ENCODE peak calls at places on chromosome 10, in six cellular contexts. A is pancreas, J is IMR-90, Y is thoracic aorta, M is cardiac fibroblast, F is A549. W is an unnamed sample.

GRCh38 chr10:119541046-119541445 is 1.5 kb downstream of the RGS10 start:
- DNase-seq in Y (no peak), J (peak), F (no peak), A (no peak), M (peak), W (no peak)

GRCh38 chr10:22849077-22849810 is 78.6 kb upstream of the ARMC3 start:
- DNase-seq in M (peak), J (no peak), A (peak), Y (peak), F (no peak), W (peak)

GRCh38 chr10:29317027-29317420 is 28.2 kb downstream of the LYZL1 start:
- DNase-seq in Y (no peak), M (no peak), F (no peak), A (no peak), J (peak), W (no peak)

GRCh38 chr10:112986791-112987190 is 36.7 kb downstream of the TCF7L2 start:
- DNase-seq in A (no peak), J (no peak), Y (no peak), F (no peak), M (peak), W (no peak)

GRCh38 chr10:102627446-102628293 is 16.6 kb upstream of the TRIM8 start:
- DNase-seq in F (peak), Y (no peak), J (peak), A (no peak), M (peak), W (peak)

GRCh38 chr10:50882540-50882983 is 2.9 kb downstream of the A1CF start:
- DNase-seq in Y (no peak), J (no peak), M (no peak), A (no peak), F (no peak), W (no peak)

GRCh38 chr10:88411772-88412349 is 171.3 kb downstream of the RNLS start:
- DNase-seq in J (peak), A (no peak), M (no peak), Y (no peak), F (no peak), W (no peak)

GRCh38 chr10:8392216-8392615 is 337.7 kb downstream of the GATA3 start:
- DNase-seq in J (peak), M (peak), F (peak), A (no peak), Y (no peak), W (no peak)

GRCh38 chr10:83871486-83872081 is 267.7 kb upstream of the GHITM start:
- DNase-seq in Y (no peak), J (peak), F (peak), M (peak), A (peak), W (peak)

GRCh38 chr10:130022071-130022470 is 58.0 kb upstream of the EBF3 start:
- DNase-seq in Y (no peak), M (no peak), F (no peak), A (no peak), J (no peak), W (no peak)

DNA sequence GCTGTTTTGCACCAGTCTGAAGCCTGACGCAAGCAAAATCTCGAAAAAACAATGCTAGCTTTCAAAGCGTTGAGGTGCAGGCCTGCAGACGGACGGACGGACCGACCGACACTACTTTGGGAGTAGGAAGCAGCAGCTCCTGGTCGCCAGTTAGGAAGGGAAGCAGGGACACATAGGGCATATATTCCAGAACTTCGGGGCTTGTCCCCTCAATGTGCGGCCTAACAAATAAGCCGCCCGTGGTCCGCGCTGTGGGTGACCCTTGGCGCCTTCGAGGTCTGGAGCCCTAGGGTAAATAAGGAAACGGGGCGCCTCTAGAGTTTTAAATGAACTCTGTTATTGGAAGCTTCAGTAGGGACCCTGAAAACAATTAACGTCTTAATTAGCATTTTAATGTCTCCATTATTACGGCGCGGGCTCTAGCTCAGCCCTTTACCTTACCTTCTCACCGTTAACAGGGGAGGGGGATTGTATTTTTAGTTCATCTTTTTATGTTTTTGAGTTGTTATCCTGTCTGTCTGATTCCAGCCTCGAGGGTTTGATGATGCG is 1.4 kb downstream of the HHEX start:
- DNase-seq in M (no peak), J (no peak), F (no peak), Y (no peak), A (peak), W (no peak)
- H3K4me3 ChIP-seq in M (peak), J (peak), F (peak), Y (peak), A (peak), W (peak)

GRCh38 chr10:132105302-132105995 is 39.7 kb downstream of the JAKMIP3 start:
- DNase-seq in F (no peak), M (no peak), Y (no peak), J (no peak), A (no peak), W (no peak)

GRCh38 chr10:132106431-132106830 is 40.7 kb downstream of the JAKMIP3 start:
- DNase-seq in M (no peak), Y (no peak), A (no peak), J (no peak), F (no peak), W (no peak)

GRCh38 chr10:132103116-132103910 is 37.6 kb downstream of the JAKMIP3 start:
- DNase-seq in Y (no peak), M (no peak), J (no peak), A (no peak), F (no peak), W (no peak)

GRCh38 chr10:132104062-132104461 is 38.3 kb downstream of the JAKMIP3 start:
- DNase-seq in M (no peak), J (no peak), A (no peak), Y (no peak), F (no peak), W (no peak)

DNA sequence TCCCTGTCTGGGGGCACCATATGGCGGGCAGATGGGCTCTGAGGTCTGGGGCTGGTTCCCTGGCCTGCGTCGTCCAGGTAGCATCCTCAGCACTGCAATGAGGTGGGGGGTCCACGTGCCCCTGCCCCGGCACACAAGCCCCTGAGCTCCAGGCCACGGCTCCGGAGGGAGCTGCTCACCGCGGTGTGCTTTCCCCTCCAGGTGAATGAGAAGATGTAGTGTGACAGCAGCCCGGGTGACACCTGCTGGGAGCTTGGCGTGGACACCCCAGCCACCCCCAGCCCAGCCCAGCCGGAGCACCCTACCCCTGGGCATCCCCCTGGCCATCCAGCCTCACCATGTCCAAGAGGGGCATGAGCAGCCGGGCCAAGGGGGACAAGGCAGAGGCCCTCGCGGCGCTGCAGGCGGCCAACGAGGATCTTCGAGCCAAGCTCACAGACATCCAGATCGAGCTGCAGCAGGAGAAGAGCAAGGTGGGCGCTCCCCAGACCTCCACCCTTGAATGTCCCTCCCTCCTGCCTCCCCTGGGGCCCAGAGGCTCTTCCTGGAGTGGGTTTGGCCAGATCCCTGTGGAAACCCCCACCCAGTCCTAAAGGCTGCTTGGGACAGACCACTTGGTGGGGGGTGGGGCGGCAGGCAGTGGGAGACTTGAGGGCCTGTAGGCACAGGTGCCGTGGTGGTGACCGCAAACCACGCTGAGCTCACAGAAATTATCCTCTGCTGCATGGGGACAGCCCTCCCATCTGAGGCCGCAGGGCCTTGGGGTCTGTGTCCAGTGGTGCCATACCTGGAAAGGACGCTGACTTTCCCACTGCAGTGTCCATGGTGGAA is 38.9 kb downstream of the JAKMIP3 start:
- DNase-seq in M (no peak), A (no peak), F (no peak), Y (no peak), J (no peak), W (no peak)
- TF ChIP-seq CTCF in M (no peak), A (no peak), F (no peak), Y (no peak), J (no peak), W (no peak)

DNA sequence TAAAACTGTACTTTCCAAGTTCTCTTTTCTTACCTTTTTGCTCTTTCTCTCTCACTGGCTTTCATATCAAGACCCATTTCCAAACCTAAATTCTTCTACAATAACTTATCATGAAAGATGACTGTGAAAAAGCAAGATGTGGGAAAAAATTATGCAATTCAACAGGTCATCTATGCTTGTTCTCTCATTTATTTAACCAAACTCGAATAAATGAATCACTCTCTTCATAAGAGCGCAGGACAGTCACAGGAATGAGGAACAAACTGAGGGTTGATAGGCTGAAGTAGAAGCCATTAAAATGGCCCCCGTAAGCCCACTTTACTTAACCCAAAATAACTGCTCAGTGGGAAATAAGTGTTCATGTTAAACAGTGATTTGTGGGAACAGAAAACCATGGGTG is 1289.7 kb upstream of the SORCS1 start:
- DNase-seq in J (no peak), A (no peak), F (no peak), Y (no peak), M (no peak), W (no peak)
- H3K4me3 ChIP-seq in J (no peak), A (no peak), F (no peak), Y (no peak), M (no peak), W (no peak)

DNA sequence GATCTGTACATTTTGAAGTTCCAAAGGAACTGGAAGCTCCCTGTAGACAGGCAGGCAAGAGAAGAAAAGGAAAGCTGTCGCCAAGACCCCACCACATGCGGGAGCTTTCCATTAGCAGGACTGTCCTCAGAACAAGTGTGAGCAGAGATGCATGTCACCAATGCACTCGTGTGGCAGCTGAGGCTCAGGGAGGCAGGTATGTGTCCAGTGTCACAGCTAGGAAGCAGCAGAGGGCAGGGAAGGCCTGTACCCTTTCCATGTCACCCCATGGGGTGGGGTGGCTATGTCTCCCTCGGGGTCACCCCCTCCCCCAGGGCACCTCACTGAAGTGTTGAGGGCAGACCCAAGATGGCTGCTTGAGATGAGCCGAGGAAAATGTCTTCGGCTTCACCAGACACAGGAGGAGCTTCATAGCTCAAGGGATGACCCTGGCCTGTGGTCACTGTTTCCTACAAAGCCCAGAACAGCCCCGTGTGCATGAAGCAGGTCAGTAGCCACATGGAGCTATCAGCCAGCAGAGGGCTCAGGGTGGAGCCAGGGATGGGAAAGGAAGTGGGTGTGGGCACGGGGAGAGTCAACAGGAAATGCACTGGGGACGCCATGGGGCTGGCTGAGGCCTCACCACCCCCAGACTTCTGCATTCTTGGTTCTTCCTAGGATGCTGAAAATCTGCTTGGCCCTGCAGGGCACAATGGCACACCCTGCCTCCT is 96.6 kb downstream of the FAM53B start:
- DNase-seq in F (peak), Y (no peak), A (no peak), M (peak), J (peak), W (peak)
- TF ChIP-seq CTCF in F (no peak), Y (no peak), A (no peak), M (peak), J (no peak), W (peak)

GRCh38 chr10:79398642-79399041 is 46.8 kb downstream of the ZCCHC24 start:
- DNase-seq in M (no peak), A (no peak), Y (no peak), J (no peak), F (no peak), W (no peak)

GRCh38 chr10:79397575-79398303 is 47.7 kb downstream of the ZCCHC24 start:
- DNase-seq in Y (no peak), F (no peak), M (peak), J (peak), A (no peak), W (peak)

GRCh38 chr10:79396587-79396986 is 48.8 kb downstream of the ZCCHC24 start:
- DNase-seq in M (no peak), F (no peak), Y (no peak), A (no peak), J (no peak), W (no peak)

GRCh38 chr10:79399242-79399831 is 46.1 kb downstream of the ZCCHC24 start:
- DNase-seq in M (peak), Y (peak), J (peak), F (no peak), A (peak), W (peak)

GRCh38 chr10:79397051-79397450 is 48.4 kb downstream of the ZCCHC24 start:
- DNase-seq in Y (no peak), F (no peak), M (no peak), A (no peak), J (no peak), W (no peak)
- H3K4me3 ChIP-seq in Y (no peak), F (no peak), M (no peak), A (no peak), J (no peak), W (no peak)

GRCh38 chr10:54133201-54133600 is 667.8 kb downstream of the PCDH15 start:
- DNase-seq in J (no peak), M (no peak), F (no peak), Y (no peak), A (no peak), W (no peak)
- TF ChIP-seq CTCF in J (no peak), M (no peak), F (no peak), Y (no peak), A (peak), W (no peak)

GRCh38 chr10:62033108-62033507 is 131.6 kb downstream of the ARID5B start:
- DNase-seq in J (no peak), F (no peak), Y (no peak), M (no peak), A (no peak), W (no peak)
- H3K4me3 ChIP-seq in J (no peak), F (no peak), Y (no peak), M (no peak), A (no peak), W (no peak)

DNA sequence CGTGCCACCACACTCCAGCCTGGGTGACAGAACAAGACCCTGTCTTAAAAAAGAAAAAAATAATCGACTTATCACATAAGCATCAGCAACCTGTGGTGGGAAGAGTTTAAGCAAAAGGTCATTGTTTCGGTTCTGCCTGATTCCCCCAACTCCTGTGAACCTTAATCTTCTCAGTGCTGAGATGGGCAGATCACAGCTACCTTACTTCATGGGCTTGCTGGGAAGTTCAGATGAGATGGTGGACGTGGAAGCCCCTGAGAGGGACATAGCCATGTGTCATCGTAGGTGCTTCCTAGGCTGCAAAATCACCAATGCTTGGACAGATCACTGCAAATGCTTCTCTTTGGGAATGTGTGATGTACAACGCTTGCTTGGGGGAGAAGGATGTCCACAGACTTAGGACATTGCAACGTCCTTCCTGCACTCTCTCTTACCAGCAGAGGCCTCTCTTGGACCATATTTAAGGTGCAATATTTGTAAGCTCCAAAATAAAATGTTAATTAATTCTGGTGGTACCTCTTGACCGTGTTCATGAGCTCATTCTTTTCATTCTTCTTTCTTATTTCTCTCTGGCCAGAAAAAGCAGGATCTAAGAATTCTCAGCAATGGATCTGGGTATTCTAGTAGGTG is 8.6 kb downstream of the GJD4 start:
- DNase-seq in F (peak), J (peak), Y (no peak), M (peak), A (no peak), W (peak)
- TF ChIP-seq CTCF in F (peak), J (peak), Y (no peak), M (peak), A (no peak), W (peak)

GRCh38 chr10:6838118-6838517 is 258.0 kb upstream of the PRKCQ start:
- DNase-seq in A (no peak), J (no peak), F (peak), Y (no peak), M (no peak), W (no peak)

GRCh38 chr10:6842722-6843121 is 262.6 kb upstream of the PRKCQ start:
- DNase-seq in A (no peak), F (no peak), M (no peak), Y (no peak), J (no peak), W (no peak)

GRCh38 chr10:6840766-6841165 is 260.7 kb upstream of the PRKCQ start:
- DNase-seq in Y (no peak), J (peak), A (no peak), F (no peak), M (peak), W (peak)

GRCh38 chr10:6841746-6842145 is 261.7 kb upstream of the PRKCQ start:
- DNase-seq in Y (no peak), A (no peak), J (no peak), M (no peak), F (no peak), W (no peak)

GRCh38 chr10:6840093-6840763 is 260.2 kb upstream of the PRKCQ start:
- DNase-seq in Y (no peak), J (no peak), F (no peak), M (peak), A (no peak), W (peak)
- H3K4me3 ChIP-seq in Y (no peak), J (no peak), F (no peak), M (no peak), A (no peak), W (no peak)

W was measured in fibroblast of villous mesenchyme.